ENCODE peak calls at places on chromosomes 11 and 22, in nine cellular contexts. S, N, T, E, L, R, I, U and P are unnamed samples.

GRCh38 chr11:73334244-73335203 is 26.4 kb downstream of the ARHGEF17 start:
- DNase-seq in S (peak), N (peak), T (peak), E (no peak), L (peak), R (peak), I (peak), U (no peak), P (peak)

GRCh38 chr11:45997599-45997998 is 75.1 kb downstream of the LARGE2 start:
- DNase-seq in S (peak), N (no peak), T (no peak), E (no peak), L (no peak), R (peak), I (no peak), U (no peak), P (no peak)

GRCh38 chr11:23973244-23973643 is 523.6 kb upstream of the LUZP2 start:
- DNase-seq in S (no peak), N (no peak), T (no peak), E (no peak), L (no peak), R (no peak), I (no peak), U (no peak), P (no peak)

GRCh38 chr11:61964941-61965282 is 2.5 kb downstream of the FTH1 start:
- DNase-seq in S (no peak), N (no peak), T (no peak), E (no peak), L (no peak), R (no peak), I (no peak), U (no peak), P (no peak)

GRCh38 chr11:706957-707816 is 1.2 kb downstream of the EPS8L2 start:
- DNase-seq in S (peak), N (peak), T (peak), E (no peak), L (no peak), R (peak), I (no peak), U (peak), P (no peak)

GRCh38 chr11:66891849-66892660 is 35.2 kb downstream of the LRFN4 start:
- DNase-seq in S (peak), N (peak), T (peak), E (peak), L (no peak), R (peak), I (peak), U (no peak), P (peak)

GRCh38 chr11:60855726-60856633 is at the start of gene PTGDR2:
- DNase-seq in S (peak), N (no peak), T (no peak), E (no peak), L (no peak), R (no peak), I (no peak), U (no peak), P (no peak)

GRCh38 chr11:14803846-14804245 is 88.2 kb downstream of the CYP2R1 start:
- DNase-seq in S (no peak), N (no peak), T (no peak), E (no peak), L (no peak), R (no peak), I (no peak), U (no peak), P (no peak)

GRCh38 chr22:37058917-37059701 is 7.6 kb downstream of the KCTD17 start:
- DNase-seq in S (no peak), N (no peak), T (no peak), E (no peak), L (no peak), R (no peak), I (no peak), U (no peak), P (no peak)

GRCh38 chr11:86257446-86257845 is 12.9 kb downstream of the EED start:
- DNase-seq in S (no peak), N (no peak), T (no peak), E (no peak), L (no peak), R (no peak), I (no peak), U (no peak), P (no peak)

GRCh38 chr22:36211237-36211881 is 9.8 kb upstream of the APOL4 start:
- DNase-seq in S (no peak), N (no peak), T (peak), E (no peak), L (no peak), R (peak), I (no peak), U (no peak), P (no peak)

GRCh38 chr11:28559497-28559896 is 451.3 kb downstream of the METTL15 start:
- DNase-seq in S (no peak), N (no peak), T (peak), E (no peak), L (no peak), R (no peak), I (no peak), U (no peak), P (no peak)

GRCh38 chr11:77502501-77502900 is 28.6 kb upstream of the PAK1 start:
- DNase-seq in S (no peak), N (no peak), T (no peak), E (no peak), L (no peak), R (no peak), I (no peak), U (no peak), P (no peak)

GRCh38 chr22:37552560-37553163 is 7.6 kb upstream of the CDC42EP1 start:
- DNase-seq in S (peak), N (no peak), T (no peak), E (no peak), L (no peak), R (peak), I (no peak), U (no peak), P (no peak)

GRCh38 chr11:19698493-19699292 is 13.9 kb upstream of the NAV2 start:
- DNase-seq in S (no peak), N (no peak), T (peak), E (no peak), L (peak), R (no peak), I (no peak), U (no peak), P (no peak)

GRCh38 chr22:30689622-30690021 is 5.1 kb upstream of the OSBP2 start:
- DNase-seq in S (no peak), N (no peak), T (no peak), E (no peak), L (no peak), R (no peak), I (no peak), U (no peak), P (no peak)

GRCh38 chr22:47213571-47214230 is 451.3 kb downstream of the TBC1D22A start:
- DNase-seq in S (peak), N (peak), T (peak), E (no peak), L (peak), R (no peak), I (no peak), U (no peak), P (peak)

GRCh38 chr11:120900642-120901041 is 123.3 kb upstream of the TBCEL start:
- DNase-seq in S (no peak), N (no peak), T (no peak), E (no peak), L (no peak), R (no peak), I (no peak), U (no peak), P (no peak)

GRCh38 chr22:45604239-45604711 is 67.4 kb upstream of the ATXN10 start:
- DNase-seq in S (no peak), N (peak), T (peak), E (no peak), L (no peak), R (peak), I (no peak), U (peak), P (no peak)

GRCh38 chr22:44347098-44347497 is 34.3 kb upstream of the SHISAL1 start:
- DNase-seq in S (no peak), N (no peak), T (peak), E (no peak), L (no peak), R (no peak), I (no peak), U (no peak), P (no peak)

GRCh38 chr11:118437046-118437735 is 899 bp downstream of the KMT2A start:
- DNase-seq in S (peak), N (peak), T (peak), E (no peak), L (peak), R (peak), I (no peak), U (peak), P (peak)

GRCh38 chr11:120853435-120853834 is 170.5 kb upstream of the TBCEL start:
- DNase-seq in S (no peak), N (no peak), T (no peak), E (no peak), L (no peak), R (no peak), I (no peak), U (no peak), P (no peak)

GRCh38 chr22:24361976-24362646 is 65.3 kb upstream of the ADORA2A start:
- DNase-seq in S (no peak), N (no peak), T (no peak), E (no peak), L (no peak), R (no peak), I (no peak), U (no peak), P (no peak)

GRCh38 chr22:46368422-46368821 is 32.9 kb downstream of the TRMU start:
- DNase-seq in S (no peak), N (no peak), T (no peak), E (no peak), L (no peak), R (no peak), I (no peak), U (no peak), P (no peak)

DNA sequence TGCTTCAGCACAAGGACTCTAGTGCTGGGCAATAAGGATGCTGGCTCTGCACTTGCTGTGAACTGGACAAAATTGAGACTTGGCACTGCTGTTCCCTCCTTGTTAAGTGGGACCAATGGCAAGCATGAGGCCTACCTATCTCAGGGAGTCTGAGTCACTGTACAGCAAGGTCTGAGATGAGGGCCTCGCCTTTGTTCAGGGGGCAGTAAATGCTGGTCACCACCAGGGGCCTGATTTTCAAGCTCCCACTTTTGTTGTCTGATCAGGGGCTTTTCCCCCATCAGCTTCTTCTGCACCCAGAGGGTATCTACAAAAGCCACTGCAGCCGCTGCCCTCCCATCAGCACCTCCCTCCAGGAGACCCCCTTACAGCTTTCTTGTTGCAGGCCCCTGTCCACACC is 22.8 kb downstream of the DHCR7 start:
- DNase-seq in S (no peak), N (no peak), T (no peak), E (no peak), L (no peak), R (no peak), I (no peak), U (no peak), P (no peak)
- TF ChIP-seq CTCF in S (no peak), N (no peak), T (no peak), E (no peak), L (no peak), R (no peak), I (peak), U (no peak), P (no peak)

GRCh38 chr11:126790550-126790981 is 210.0 kb downstream of the KIRREL3 start:
- DNase-seq in S (no peak), N (no peak), T (peak), E (no peak), L (no peak), R (no peak), I (no peak), U (no peak), P (no peak)
- TF ChIP-seq CTCF in S (no peak), N (peak), T (no peak), E (no peak), L (no peak), R (no peak), I (no peak), U (no peak), P (no peak)

DNA sequence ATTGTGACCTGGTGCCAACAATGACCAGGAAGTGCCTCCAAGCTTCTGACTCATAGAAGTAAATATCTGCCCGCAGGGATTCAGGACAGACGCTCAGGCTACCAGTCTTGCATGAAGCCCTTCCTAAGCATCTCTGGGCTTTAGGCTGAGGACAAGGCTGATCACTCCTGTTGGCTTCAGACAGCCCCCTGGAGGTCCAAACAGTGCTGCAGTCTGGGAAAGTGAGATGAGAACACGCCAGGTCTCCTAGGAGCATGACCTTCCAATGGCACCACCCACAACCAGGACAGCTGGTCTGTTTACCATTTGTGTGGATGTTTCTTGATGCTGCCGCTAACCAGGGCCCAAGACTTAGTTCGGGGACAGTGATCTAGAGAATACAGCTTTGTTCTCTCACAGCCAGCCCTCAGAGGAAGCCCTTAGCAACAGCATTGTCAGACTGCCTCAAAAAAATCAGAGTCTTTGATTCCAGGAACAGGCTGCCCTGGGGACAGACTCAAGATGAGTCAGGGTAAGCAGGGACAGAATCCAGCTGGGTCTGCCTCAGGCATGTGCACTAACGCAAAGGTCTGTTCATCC is 111.2 kb downstream of the ZNF280B start:
- DNase-seq in S (peak), N (peak), T (peak), E (no peak), L (peak), R (peak), I (no peak), U (no peak), P (no peak)
- TF ChIP-seq CTCF in S (peak), N (peak), T (peak), E (no peak), L (no peak), R (no peak), I (peak), U (no peak), P (no peak)

DNA sequence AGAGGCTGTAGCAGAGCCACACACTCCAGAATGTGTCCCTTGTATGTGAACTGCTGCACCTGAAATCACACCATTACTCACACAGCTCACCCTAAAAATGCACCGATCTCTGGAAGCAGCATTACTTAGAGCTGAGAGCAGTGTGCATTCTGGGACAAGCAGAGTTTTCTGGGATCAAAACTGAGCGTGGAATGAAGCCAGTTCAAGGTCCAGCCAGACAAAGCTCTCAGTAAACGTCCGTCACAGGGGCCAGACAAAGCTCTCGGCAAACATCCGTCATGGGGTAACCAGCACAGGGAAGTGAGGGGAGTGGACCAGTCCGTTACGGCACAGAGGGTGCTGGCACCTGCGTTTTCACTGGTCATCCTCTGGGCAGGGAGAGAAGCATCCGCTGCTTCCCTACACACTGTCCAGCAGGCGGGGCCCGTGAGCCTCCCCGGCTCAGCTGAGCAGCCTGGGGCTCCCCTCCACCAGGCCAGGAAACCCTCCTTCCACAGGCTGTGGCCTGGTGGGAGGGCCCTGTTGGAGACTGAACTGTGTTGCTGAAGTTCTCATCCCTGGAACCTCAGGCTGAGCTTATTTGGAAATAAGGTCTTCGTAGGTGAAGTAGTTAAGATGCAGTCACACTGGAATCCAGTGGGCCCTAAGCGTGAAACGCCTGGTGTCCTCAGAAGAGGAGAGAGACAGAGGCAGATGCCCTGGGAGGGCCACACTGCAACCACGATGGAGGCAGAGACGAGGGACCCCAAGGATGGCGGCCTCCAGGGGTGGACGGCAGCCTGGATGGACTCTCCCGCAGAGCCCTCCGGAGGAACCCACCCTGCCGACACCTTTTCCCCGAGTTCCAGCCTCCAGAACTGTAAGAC is 883.9 kb downstream of the BRD1 start:
- DNase-seq in S (peak), N (peak), T (no peak), E (no peak), L (peak), R (no peak), I (no peak), U (no peak), P (no peak)
- TF ChIP-seq CTCF in S (peak), N (peak), T (no peak), E (no peak), L (no peak), R (peak), I (no peak), U (peak), P (no peak)